ENCODE peak calls at places on chromosomes 11 and 22, in four cellular contexts. L is colonic mucosa, O is left lung, V is HCT116. I is an unnamed sample. For H3K4me1, the result is how much of the 10 kb centered on the place peaks cover.

GRCh38 chr11:74877132-74877531 is 71.8 kb downstream of the XRRA1 start:
- DNase-seq in O (no peak), V (peak), L (no peak), I (no peak)

GRCh38 chr11:123580557-123581275 is 73.7 kb downstream of the SCN3B start:
- DNase-seq in V (peak), O (peak), L (peak), I (no peak)

GRCh38 chr22:18088825-18089568 is 11.2 kb downstream of the PEX26 start:
- DNase-seq in O (no peak), V (no peak), L (peak), I (no peak)

GRCh38 chr22:46538816-46539163 is 1.4 kb upstream of the CELSR1 start:
- DNase-seq in O (peak), L (no peak), V (no peak), I (peak)

GRCh38 chr11:10201343-10201742 is 92.7 kb downstream of the SBF2 start:
- DNase-seq in L (no peak), O (no peak), V (no peak), I (no peak)

GRCh38 chr11:44178381-44178780 is 82.9 kb downstream of the EXT2 start:
- DNase-seq in L (no peak), O (no peak), V (no peak), I (no peak)

GRCh38 chr11:71482216-71482615 is 29.2 kb downstream of the NADSYN1 start:
- DNase-seq in L (no peak), O (no peak), V (no peak), I (no peak)

GRCh38 chr22:27405672-27406388 is 395.7 kb downstream of the MN1 start:
- DNase-seq in L (peak), O (no peak), V (peak), I (no peak)

GRCh38 chr11:76177250-76177686 is 29.0 kb downstream of the WNT11 start:
- DNase-seq in O (no peak), V (no peak), L (no peak), I (no peak)

GRCh38 chr11:72724851-72725730 is 27.1 kb downstream of the ARAP1 start:
- DNase-seq in L (peak), V (peak), O (no peak), I (peak)

GRCh38 chr11:106706355-106706754 is 311.9 kb downstream of the GUCY1A2 start:
- DNase-seq in V (peak), L (no peak), O (no peak), I (no peak)

GRCh38 chr22:44338906-44339305 is 26.2 kb upstream of the SHISAL1 start:
- DNase-seq in O (no peak), V (no peak), L (no peak), I (no peak)

GRCh38 chr11:118918686-118919280 is 6.9 kb downstream of the BCL9L start:
- DNase-seq in L (no peak), V (no peak), O (no peak), I (no peak)

GRCh38 chr11:113591122-113591521 is 115.0 kb downstream of the TMPRSS5 start:
- DNase-seq in L (no peak), V (no peak), O (no peak), I (no peak)

GRCh38 chr11:20443596-20443995 is 56.1 kb downstream of the PRMT3 start:
- DNase-seq in L (no peak), O (no peak), V (peak), I (no peak)

GRCh38 chr22:17476838-17477237 is 86.5 kb upstream of the SLC25A18 start:
- DNase-seq in V (no peak), O (no peak), L (no peak), I (no peak)

GRCh38 chr11:127651175-127651887 is 650.8 kb upstream of the KIRREL3 start:
- DNase-seq in V (no peak), L (no peak), O (no peak), I (no peak)

GRCh38 chr11:60867871-60868681 is 734 bp downstream of the ZP1 start:
- DNase-seq in L (no peak), O (no peak), V (no peak), I (no peak)

GRCh38 chr11:111331711-111332479 is 33.5 kb downstream of the POU2AF3 start:
- DNase-seq in L (no peak), V (no peak), O (no peak), I (no peak)

GRCh38 chr11:126277322-126277721 is 5.6 kb upstream of the TIRAP start:
- DNase-seq in O (no peak), L (no peak), V (no peak), I (no peak)

GRCh38 chr11:57031541-57031940 is 42.8 kb downstream of the OR5AK2 start:
- DNase-seq in V (no peak), O (no peak), L (no peak), I (no peak)

GRCh38 chr22:49833340-49834007 is 5.8 kb upstream of the BRD1 start:
- DNase-seq in V (peak), O (no peak), L (no peak), I (no peak)

GRCh38 chr11:122394326-122394725 is 261.2 kb upstream of the UBASH3B start:
- DNase-seq in L (no peak), O (no peak), V (no peak), I (no peak)

GRCh38 chr11:72812968-72813739 is 1.1 kb upstream of the ATG16L2 start:
- DNase-seq in V (peak), O (peak), L (peak), I (peak)

GRCh38 chr11:65435981-65436411 is 13.4 kb downstream of the NEAT1 start:
- DNase-seq in L (peak), V (no peak), O (peak), I (no peak)

GRCh38 chr11:103007521-103007920 is 52.0 kb upstream of the MMP13 start:
- DNase-seq in L (no peak), V (no peak), O (no peak), I (no peak)

GRCh38 chr11:118913411-118914125 is 12.2 kb downstream of the BCL9L start:
- DNase-seq in V (no peak), L (no peak), O (no peak), I (no peak)

GRCh38 chr11:115321602-115322289 is 182.5 kb downstream of the CADM1 start:
- DNase-seq in L (no peak), V (no peak), O (no peak), I (no peak)

GRCh38 chr22:36246718-36247117 is 6.2 kb upstream of the APOL1 start:
- DNase-seq in L (no peak), O (no peak), V (no peak), I (no peak)

GRCh38 chr11:79342236-79342635 is 98.6 kb downstream of the TENM4 start:
- DNase-seq in O (no peak), V (no peak), L (no peak), I (no peak)

GRCh38 chr22:49764151-49764581 is 63.5 kb downstream of the BRD1 start:
- DNase-seq in V (no peak), O (peak), L (no peak), I (peak)

GRCh38 chr11:128643661-128644060 is 50.2 kb upstream of the FLI1 start:
- DNase-seq in V (no peak), O (no peak), L (no peak), I (no peak)

GRCh38 chr22:16957781-16958180 is 50.2 kb downstream of the GAB4 start:
- DNase-seq in O (no peak), V (no peak), L (no peak), I (no peak)

GRCh38 chr11:41201156-41201555 is 258.3 kb downstream of the LRRC4C start:
- DNase-seq in L (no peak), O (no peak), V (no peak), I (no peak)

GRCh38 chr11:59053387-59053786 is 32.7 kb upstream of the GLYATL1B start:
- DNase-seq in O (peak), L (peak), V (peak), I (peak)

GRCh38 chr11:61752117-61752924 is at the start of gene MYRF:
- DNase-seq in L (peak), V (no peak), O (peak), I (no peak)

GRCh38 chr22:19430890-19431541 is 517 bp downstream of the HIRA start:
- DNase-seq in V (no peak), O (peak), L (peak), I (no peak)

GRCh38 chr22:40541300-40541699 is 95.2 kb downstream of the MRTFA start:
- DNase-seq in V (peak), L (no peak), O (no peak), I (no peak)

GRCh38 chr11:111908639-111909305 is 2.8 kb downstream of the CRYAB start:
- DNase-seq in L (no peak), V (no peak), O (no peak), I (no peak)

DNA sequence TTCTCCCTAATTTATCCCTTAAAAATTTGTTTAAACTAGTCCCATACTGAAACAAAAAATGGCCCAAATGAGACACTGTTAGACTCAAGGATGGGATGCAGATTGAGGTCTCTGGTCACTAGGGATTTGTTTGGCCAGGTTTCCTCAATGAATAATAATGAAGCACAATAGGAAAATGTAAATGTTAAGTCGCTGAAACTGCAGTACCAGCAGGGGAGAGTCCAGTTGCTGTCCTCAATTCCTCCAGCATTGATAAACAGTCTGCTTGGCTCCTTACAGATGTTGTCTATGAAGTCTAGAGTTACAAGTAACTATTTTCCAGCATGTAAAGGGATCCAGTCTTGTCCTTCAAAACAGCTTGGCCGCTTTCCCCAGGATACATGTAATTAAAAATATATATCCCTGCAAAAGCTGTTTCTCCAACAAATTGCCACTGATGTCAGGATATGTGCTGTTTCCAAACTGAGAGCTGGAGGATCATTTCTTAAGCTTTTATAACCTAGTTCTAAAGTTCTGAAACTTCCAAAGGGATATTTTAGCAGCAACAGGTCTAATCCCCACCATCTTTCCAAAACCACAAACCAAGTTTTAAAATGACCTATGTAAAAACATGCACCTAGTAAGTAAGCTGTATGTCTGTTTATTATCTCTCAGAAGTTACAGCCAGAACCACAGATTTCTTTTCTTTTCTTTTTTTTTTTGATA is 2.1 kb downstream of the FZD4 start:
- DNase-seq in O (no peak), V (no peak), L (no peak), I (no peak)
- TF ChIP-seq CTCF in O (no peak), V (no peak), L (no peak), I (no peak)

DNA sequence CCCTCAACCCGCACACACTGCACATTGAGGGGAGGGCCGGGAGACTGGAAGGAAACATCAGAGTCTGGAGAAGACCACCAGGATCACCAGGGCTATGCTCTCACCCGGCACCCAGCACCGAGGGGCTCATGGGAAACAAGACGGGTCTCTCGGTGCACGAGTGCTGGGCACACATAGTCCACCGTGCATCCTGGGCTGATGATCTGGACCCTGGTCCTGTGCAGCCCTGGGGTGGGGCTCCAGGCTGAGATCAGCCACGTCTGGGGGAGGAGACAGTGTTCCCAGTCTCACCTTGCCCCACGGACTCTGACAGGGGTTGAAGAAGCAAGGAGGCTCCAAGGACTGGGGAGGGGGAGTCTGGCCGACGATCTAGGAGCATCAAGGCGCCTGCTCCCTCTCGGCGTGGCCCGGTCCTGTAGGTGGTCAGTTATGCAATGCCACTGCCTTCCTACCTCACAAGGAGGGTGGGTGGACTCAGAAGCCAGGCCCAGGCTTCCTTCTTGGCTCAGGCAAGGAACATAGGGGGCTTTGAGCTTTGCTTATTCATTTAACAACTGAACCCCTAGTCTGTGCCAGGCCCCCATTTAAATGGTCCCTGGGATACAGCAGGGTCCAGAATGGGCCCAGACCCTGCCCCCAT is 11.4 kb upstream of the CD81 start:
- DNase-seq in V (no peak), O (no peak), L (no peak), I (no peak)
- H3K4me1 ChIP-seq in V (under half), O (under half), L (under half), I (under half)

DNA sequence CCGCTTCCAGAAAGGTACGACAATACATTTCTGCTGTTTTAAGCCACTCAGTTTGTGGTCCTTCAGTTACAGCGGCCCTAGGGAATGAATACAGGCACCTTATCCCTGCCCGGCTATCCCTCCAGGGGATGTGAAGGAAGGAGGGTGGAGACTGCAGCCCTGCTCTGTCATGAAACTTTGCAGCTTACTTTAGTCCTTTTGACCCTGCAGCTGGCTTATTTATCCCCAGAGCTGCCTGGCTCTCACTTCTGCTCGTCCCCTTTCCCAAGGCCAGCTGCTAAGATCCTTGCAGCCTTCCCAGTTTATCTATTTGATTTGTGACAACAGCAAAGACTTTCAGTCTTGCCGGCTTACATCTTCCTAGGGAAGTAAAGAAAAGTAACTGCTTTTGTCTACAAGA is 55.2 kb downstream of the SC5D start:
- DNase-seq in L (no peak), O (no peak), V (no peak), I (no peak)
- H3K27ac ChIP-seq in L (no peak), O (no peak), V (no peak), I (no peak)

DNA sequence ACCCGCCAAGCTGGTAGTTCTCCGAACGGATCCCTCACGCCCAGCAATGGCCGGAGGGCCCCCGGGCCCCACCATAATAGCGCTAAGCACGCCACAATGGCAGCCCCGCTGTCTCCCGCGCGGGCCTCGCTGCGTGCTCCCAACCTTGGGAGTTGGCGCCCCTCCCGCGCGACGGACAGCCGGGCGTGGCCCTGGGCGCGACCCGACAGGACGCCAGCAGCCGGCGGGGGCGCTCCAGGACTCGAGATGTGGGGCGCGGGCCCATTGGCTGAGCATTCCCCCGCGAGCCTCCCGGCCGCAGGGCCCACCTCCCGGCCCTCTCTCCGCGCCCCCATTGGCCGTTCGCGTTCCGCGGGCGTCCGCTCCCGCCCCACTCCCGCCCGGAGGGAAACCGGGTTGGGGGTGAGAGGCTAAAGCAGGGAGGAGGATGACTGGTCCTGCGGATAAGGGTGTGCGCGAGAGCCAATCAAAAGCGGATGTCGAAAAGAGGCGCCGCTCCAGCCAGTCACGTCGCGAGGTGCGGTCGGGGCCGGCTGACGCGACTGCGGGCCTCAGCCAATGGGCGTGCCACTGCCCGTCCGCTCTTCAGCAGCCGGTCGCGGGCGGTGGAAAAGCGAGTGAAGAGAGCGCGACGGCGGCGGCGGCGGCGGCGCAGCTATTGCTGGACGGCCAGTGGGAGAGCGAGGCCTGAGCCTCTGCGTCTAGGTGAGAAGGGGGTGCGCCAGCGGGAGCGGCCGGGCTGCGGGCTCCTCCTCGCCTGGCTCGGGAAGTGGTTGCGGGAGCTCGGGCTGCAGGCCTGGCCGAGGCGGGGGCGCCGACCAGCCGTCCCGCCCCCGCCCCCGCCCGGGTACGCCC is at the start of gene FAR1:
- DNase-seq in V (peak), O (peak), L (peak), I (peak)
- TF ChIP-seq CTCF in V (peak), O (peak), L (peak), I (peak)